ENCODE peak calls at places on chromosomes 7 and 10, in six cellular contexts. One of them, this sample, is unnamed.
A peak's percentile ranks its signal among the peaks of the same experiment; 100 is the strongest.

GRCh38 chr7:127387974-127388373 is 4.5 kb downstream of the ZNF800 start:
- DNase-seq in PC-9: no peak
- DNase-seq in spleen: no peak
- DNase-seq in NCI-H526 treated with DMSO at 0.1 percent for 48 hours: no peak
- DNase-seq in germinal center: no peak
- DNase-seq in activated T-helper 1 cell treated with anti-CD3 and anti-CD28 coated beads, Interleukin-2, amount 50 U/mL, for 16 hours: no peak
- DNase-seq in this sample: no peak

GRCh38 chr7:143811-144453 is 48.4 kb upstream of the FAM20C start:
- DNase-seq in activated T-helper 1 cell treated with anti-CD3 and anti-CD28 coated beads, Interleukin-2, amount 50 U/mL, for 16 hours: no peak
- DNase-seq in germinal center: peak; percentile 23
- DNase-seq in PC-9: no peak
- DNase-seq in spleen: no peak
- DNase-seq in NCI-H526 treated with DMSO at 0.1 percent for 48 hours: no peak
- DNase-seq in this sample: no peak

GRCh38 chr10:132846631-132847415 is 60.9 kb upstream of the NKX6-2 start:
- DNase-seq in spleen: peak; percentile 65
- DNase-seq in PC-9: no peak
- DNase-seq in activated T-helper 1 cell treated with anti-CD3 and anti-CD28 coated beads, Interleukin-2, amount 50 U/mL, for 16 hours: no peak
- DNase-seq in NCI-H526 treated with DMSO at 0.1 percent for 48 hours: no peak
- DNase-seq in germinal center: no peak
- DNase-seq in this sample: no peak

GRCh38 chr10:119119400-119119799 is 15.5 kb downstream of the DENND10 start:
- DNase-seq in NCI-H526 treated with DMSO at 0.1 percent for 48 hours: no peak
- DNase-seq in activated T-helper 1 cell treated with anti-CD3 and anti-CD28 coated beads, Interleukin-2, amount 50 U/mL, for 16 hours: no peak
- DNase-seq in germinal center: no peak
- DNase-seq in spleen: no peak
- DNase-seq in PC-9: no peak
- DNase-seq in this sample: no peak

GRCh38 chr10:14285941-14286555 is 44.7 kb downstream of the FRMD4A start:
- DNase-seq in activated T-helper 1 cell treated with anti-CD3 and anti-CD28 coated beads, Interleukin-2, amount 50 U/mL, for 16 hours: no peak
- DNase-seq in PC-9: no peak
- DNase-seq in spleen: no peak
- DNase-seq in NCI-H526 treated with DMSO at 0.1 percent for 48 hours: no peak
- DNase-seq in germinal center: no peak
- DNase-seq in this sample: no peak

GRCh38 chr10:123252779-123253178 is 98.6 kb downstream of the BUB3 start:
- DNase-seq in spleen: no peak
- DNase-seq in NCI-H526 treated with DMSO at 0.1 percent for 48 hours: no peak
- DNase-seq in activated T-helper 1 cell treated with anti-CD3 and anti-CD28 coated beads, Interleukin-2, amount 50 U/mL, for 16 hours: no peak
- DNase-seq in PC-9: no peak
- DNase-seq in germinal center: no peak
- DNase-seq in this sample: no peak

GRCh38 chr7:111756687-111757178 is 194.4 kb upstream of the IMMP2L start:
- DNase-seq in PC-9: no peak
- DNase-seq in NCI-H526 treated with DMSO at 0.1 percent for 48 hours: no peak
- DNase-seq in germinal center: no peak
- DNase-seq in activated T-helper 1 cell treated with anti-CD3 and anti-CD28 coated beads, Interleukin-2, amount 50 U/mL, for 16 hours: no peak
- DNase-seq in spleen: no peak
- DNase-seq in this sample: no peak

GRCh38 chr10:81570349-81570748 is 304.6 kb upstream of the NRG3 start:
- DNase-seq in spleen: no peak
- DNase-seq in activated T-helper 1 cell treated with anti-CD3 and anti-CD28 coated beads, Interleukin-2, amount 50 U/mL, for 16 hours: no peak
- DNase-seq in NCI-H526 treated with DMSO at 0.1 percent for 48 hours: no peak
- DNase-seq in PC-9: no peak
- DNase-seq in germinal center: no peak
- DNase-seq in this sample: no peak

GRCh38 chr10:123998197-123999141 is 94.9 kb downstream of the CHST15 start:
- DNase-seq in NCI-H526 treated with DMSO at 0.1 percent for 48 hours: no peak
- DNase-seq in spleen: no peak
- DNase-seq in PC-9: no peak
- DNase-seq in germinal center: peak; percentile 1
- DNase-seq in activated T-helper 1 cell treated with anti-CD3 and anti-CD28 coated beads, Interleukin-2, amount 50 U/mL, for 16 hours: no peak
- DNase-seq in this sample: no peak

GRCh38 chr7:41708621-41709358 is 5.9 kb upstream of the INHBA start:
- DNase-seq in activated T-helper 1 cell treated with anti-CD3 and anti-CD28 coated beads, Interleukin-2, amount 50 U/mL, for 16 hours: no peak
- DNase-seq in NCI-H526 treated with DMSO at 0.1 percent for 48 hours: no peak
- DNase-seq in germinal center: no peak
- DNase-seq in PC-9: peak; percentile 56
- DNase-seq in spleen: no peak
- DNase-seq in this sample: no peak

GRCh38 chr10:105239311-105240215 is 598.5 kb downstream of the SORCS3 start:
- DNase-seq in spleen: no peak
- DNase-seq in activated T-helper 1 cell treated with anti-CD3 and anti-CD28 coated beads, Interleukin-2, amount 50 U/mL, for 16 hours: no peak
- DNase-seq in NCI-H526 treated with DMSO at 0.1 percent for 48 hours: no peak
- DNase-seq in PC-9: no peak
- DNase-seq in germinal center: no peak
- DNase-seq in this sample: no peak

GRCh38 chr10:61787170-61787569 is 114.3 kb upstream of the ARID5B start:
- DNase-seq in spleen: no peak
- DNase-seq in NCI-H526 treated with DMSO at 0.1 percent for 48 hours: no peak
- DNase-seq in germinal center: no peak
- DNase-seq in activated T-helper 1 cell treated with anti-CD3 and anti-CD28 coated beads, Interleukin-2, amount 50 U/mL, for 16 hours: no peak
- DNase-seq in PC-9: no peak
- DNase-seq in this sample: no peak

GRCh38 chr7:50209461-50210161 is 94.9 kb upstream of the IKZF1 start:
- DNase-seq in NCI-H526 treated with DMSO at 0.1 percent for 48 hours: no peak
- DNase-seq in spleen: no peak
- DNase-seq in PC-9: no peak
- DNase-seq in activated T-helper 1 cell treated with anti-CD3 and anti-CD28 coated beads, Interleukin-2, amount 50 U/mL, for 16 hours: no peak
- DNase-seq in germinal center: no peak
- DNase-seq in this sample: no peak

GRCh38 chr7:130490888-130491771 is 755 bp upstream of the MEST start:
- DNase-seq in activated T-helper 1 cell treated with anti-CD3 and anti-CD28 coated beads, Interleukin-2, amount 50 U/mL, for 16 hours: no peak
- DNase-seq in NCI-H526 treated with DMSO at 0.1 percent for 48 hours: no peak
- DNase-seq in PC-9: no peak
- DNase-seq in germinal center: peak; percentile 52
- DNase-seq in spleen: peak; percentile 76
- DNase-seq in this sample: no peak

GRCh38 chr10:16646474-16647059 is 124.9 kb upstream of the C1QL3 start:
- DNase-seq in activated T-helper 1 cell treated with anti-CD3 and anti-CD28 coated beads, Interleukin-2, amount 50 U/mL, for 16 hours: no peak
- DNase-seq in NCI-H526 treated with DMSO at 0.1 percent for 48 hours: peak; percentile 26
- DNase-seq in PC-9: no peak
- DNase-seq in germinal center: no peak
- DNase-seq in spleen: no peak
- DNase-seq in this sample: peak; percentile 12

GRCh38 chr10:11616021-11616420 is 4.6 kb upstream of the USP6NL start:
- DNase-seq in germinal center: no peak
- DNase-seq in spleen: no peak
- DNase-seq in PC-9: no peak
- DNase-seq in activated T-helper 1 cell treated with anti-CD3 and anti-CD28 coated beads, Interleukin-2, amount 50 U/mL, for 16 hours: no peak
- DNase-seq in NCI-H526 treated with DMSO at 0.1 percent for 48 hours: no peak
- DNase-seq in this sample: no peak

GRCh38 chr10:103564116-103564501 is 70.6 kb downstream of the NEURL1 start:
- DNase-seq in germinal center: no peak
- DNase-seq in PC-9: no peak
- DNase-seq in NCI-H526 treated with DMSO at 0.1 percent for 48 hours: no peak
- DNase-seq in activated T-helper 1 cell treated with anti-CD3 and anti-CD28 coated beads, Interleukin-2, amount 50 U/mL, for 16 hours: no peak
- DNase-seq in spleen: no peak
- DNase-seq in this sample: no peak

GRCh38 chr7:16660702-16661464 is 14.9 kb downstream of the BZW2 start:
- DNase-seq in germinal center: no peak
- DNase-seq in activated T-helper 1 cell treated with anti-CD3 and anti-CD28 coated beads, Interleukin-2, amount 50 U/mL, for 16 hours: no peak
- DNase-seq in NCI-H526 treated with DMSO at 0.1 percent for 48 hours: no peak
- DNase-seq in spleen: no peak
- DNase-seq in PC-9: peak; percentile 92
- DNase-seq in this sample: no peak

GRCh38 chr10:129483427-129484010 is 16.5 kb downstream of the MGMT start:
- DNase-seq in NCI-H526 treated with DMSO at 0.1 percent for 48 hours: no peak
- DNase-seq in spleen: no peak
- DNase-seq in activated T-helper 1 cell treated with anti-CD3 and anti-CD28 coated beads, Interleukin-2, amount 50 U/mL, for 16 hours: no peak
- DNase-seq in germinal center: no peak
- DNase-seq in PC-9: no peak
- DNase-seq in this sample: no peak

GRCh38 chr10:13642293-13642692 is 55.5 kb downstream of the PRPF18 start:
- DNase-seq in germinal center: no peak
- DNase-seq in spleen: no peak
- DNase-seq in activated T-helper 1 cell treated with anti-CD3 and anti-CD28 coated beads, Interleukin-2, amount 50 U/mL, for 16 hours: no peak
- DNase-seq in NCI-H526 treated with DMSO at 0.1 percent for 48 hours: no peak
- DNase-seq in PC-9: no peak
- DNase-seq in this sample: no peak

GRCh38 chr7:131370523-131370968 is 42.9 kb downstream of the MKLN1 start:
- DNase-seq in NCI-H526 treated with DMSO at 0.1 percent for 48 hours: no peak
- DNase-seq in activated T-helper 1 cell treated with anti-CD3 and anti-CD28 coated beads, Interleukin-2, amount 50 U/mL, for 16 hours: no peak
- DNase-seq in germinal center: no peak
- DNase-seq in PC-9: peak; percentile 68
- DNase-seq in spleen: no peak
- DNase-seq in this sample: no peak

GRCh38 chr7:30916767-30917166 is 5.1 kb downstream of the AQP1 start:
- DNase-seq in spleen: no peak
- DNase-seq in PC-9: no peak
- DNase-seq in activated T-helper 1 cell treated with anti-CD3 and anti-CD28 coated beads, Interleukin-2, amount 50 U/mL, for 16 hours: no peak
- DNase-seq in germinal center: no peak
- DNase-seq in NCI-H526 treated with DMSO at 0.1 percent for 48 hours: no peak
- DNase-seq in this sample: no peak

GRCh38 chr10:110175406-110175805 is 32.0 kb upstream of the MXI1 start:
- DNase-seq in PC-9: no peak
- DNase-seq in germinal center: no peak
- DNase-seq in NCI-H526 treated with DMSO at 0.1 percent for 48 hours: no peak
- DNase-seq in spleen: no peak
- DNase-seq in activated T-helper 1 cell treated with anti-CD3 and anti-CD28 coated beads, Interleukin-2, amount 50 U/mL, for 16 hours: no peak
- DNase-seq in this sample: peak; percentile 45

GRCh38 chr10:60910543-60910942 is 33.4 kb downstream of the RHOBTB1 start:
- DNase-seq in germinal center: no peak
- DNase-seq in spleen: no peak
- DNase-seq in NCI-H526 treated with DMSO at 0.1 percent for 48 hours: no peak
- DNase-seq in PC-9: no peak
- DNase-seq in activated T-helper 1 cell treated with anti-CD3 and anti-CD28 coated beads, Interleukin-2, amount 50 U/mL, for 16 hours: no peak
- DNase-seq in this sample: no peak

GRCh38 chr10:114479307-114479706 is 75.0 kb upstream of the AFAP1L2 start:
- DNase-seq in spleen: no peak
- DNase-seq in activated T-helper 1 cell treated with anti-CD3 and anti-CD28 coated beads, Interleukin-2, amount 50 U/mL, for 16 hours: no peak
- DNase-seq in NCI-H526 treated with DMSO at 0.1 percent for 48 hours: no peak
- DNase-seq in PC-9: no peak
- DNase-seq in germinal center: no peak
- DNase-seq in this sample: no peak

GRCh38 chr7:55574062-55574717 is 1.9 kb upstream of the VOPP1 start:
- DNase-seq in NCI-H526 treated with DMSO at 0.1 percent for 48 hours: no peak
- DNase-seq in activated T-helper 1 cell treated with anti-CD3 and anti-CD28 coated beads, Interleukin-2, amount 50 U/mL, for 16 hours: no peak
- DNase-seq in PC-9: no peak
- DNase-seq in germinal center: no peak
- DNase-seq in spleen: no peak
- DNase-seq in this sample: peak; percentile 31

GRCh38 chr7:73894851-73895441 is 34.0 kb downstream of the TMEM270 start:
- DNase-seq in PC-9: peak; percentile 79
- DNase-seq in germinal center: no peak
- DNase-seq in activated T-helper 1 cell treated with anti-CD3 and anti-CD28 coated beads, Interleukin-2, amount 50 U/mL, for 16 hours: no peak
- DNase-seq in spleen: no peak
- DNase-seq in NCI-H526 treated with DMSO at 0.1 percent for 48 hours: no peak
- DNase-seq in this sample: no peak

GRCh38 chr7:149458235-149458634 is 2.6 kb downstream of the ZNF777 start:
- DNase-seq in activated T-helper 1 cell treated with anti-CD3 and anti-CD28 coated beads, Interleukin-2, amount 50 U/mL, for 16 hours: no peak
- DNase-seq in PC-9: no peak
- DNase-seq in germinal center: no peak
- DNase-seq in spleen: no peak
- DNase-seq in NCI-H526 treated with DMSO at 0.1 percent for 48 hours: no peak
- DNase-seq in this sample: no peak

GRCh38 chr7:21044384-21044783 is 257.7 kb upstream of the SP8 start:
- DNase-seq in spleen: no peak
- DNase-seq in activated T-helper 1 cell treated with anti-CD3 and anti-CD28 coated beads, Interleukin-2, amount 50 U/mL, for 16 hours: no peak
- DNase-seq in NCI-H526 treated with DMSO at 0.1 percent for 48 hours: no peak
- DNase-seq in PC-9: peak; percentile 85
- DNase-seq in germinal center: no peak
- DNase-seq in this sample: no peak

GRCh38 chr10:117635851-117636250 is 93.3 kb downstream of the EMX2 start:
- DNase-seq in germinal center: no peak
- DNase-seq in PC-9: no peak
- DNase-seq in spleen: no peak
- DNase-seq in NCI-H526 treated with DMSO at 0.1 percent for 48 hours: no peak
- DNase-seq in activated T-helper 1 cell treated with anti-CD3 and anti-CD28 coated beads, Interleukin-2, amount 50 U/mL, for 16 hours: no peak
- DNase-seq in this sample: no peak

GRCh38 chr10:61159253-61159652 is 215.3 kb upstream of the RHOBTB1 start:
- DNase-seq in germinal center: no peak
- DNase-seq in NCI-H526 treated with DMSO at 0.1 percent for 48 hours: no peak
- DNase-seq in spleen: no peak
- DNase-seq in activated T-helper 1 cell treated with anti-CD3 and anti-CD28 coated beads, Interleukin-2, amount 50 U/mL, for 16 hours: no peak
- DNase-seq in PC-9: no peak
- DNase-seq in this sample: no peak

GRCh38 chr7:2758673-2759603 is 70.9 kb downstream of the AMZ1 start:
- DNase-seq in germinal center: no peak
- DNase-seq in PC-9: no peak
- DNase-seq in NCI-H526 treated with DMSO at 0.1 percent for 48 hours: no peak
- DNase-seq in activated T-helper 1 cell treated with anti-CD3 and anti-CD28 coated beads, Interleukin-2, amount 50 U/mL, for 16 hours: no peak
- DNase-seq in spleen: no peak
- DNase-seq in this sample: no peak

GRCh38 chr10:106908225-106908624 is 256.3 kb downstream of the SORCS1 start:
- DNase-seq in PC-9: no peak
- DNase-seq in spleen: no peak
- DNase-seq in germinal center: no peak
- DNase-seq in activated T-helper 1 cell treated with anti-CD3 and anti-CD28 coated beads, Interleukin-2, amount 50 U/mL, for 16 hours: no peak
- DNase-seq in NCI-H526 treated with DMSO at 0.1 percent for 48 hours: no peak
- DNase-seq in this sample: no peak

GRCh38 chr10:8617792-8618191 is 563.3 kb downstream of the GATA3 start:
- DNase-seq in germinal center: no peak
- DNase-seq in PC-9: no peak
- DNase-seq in spleen: no peak
- DNase-seq in NCI-H526 treated with DMSO at 0.1 percent for 48 hours: no peak
- DNase-seq in activated T-helper 1 cell treated with anti-CD3 and anti-CD28 coated beads, Interleukin-2, amount 50 U/mL, for 16 hours: no peak
- DNase-seq in this sample: no peak

GRCh38 chr10:52379287-52379686 is 65.2 kb downstream of the DKK1 start:
- DNase-seq in NCI-H526 treated with DMSO at 0.1 percent for 48 hours: no peak
- DNase-seq in spleen: no peak
- DNase-seq in germinal center: no peak
- DNase-seq in activated T-helper 1 cell treated with anti-CD3 and anti-CD28 coated beads, Interleukin-2, amount 50 U/mL, for 16 hours: no peak
- DNase-seq in PC-9: no peak
- DNase-seq in this sample: no peak

GRCh38 chr10:31320179-31320597 is 1.2 kb downstream of the ZEB1 start:
- DNase-seq in PC-9: no peak
- DNase-seq in activated T-helper 1 cell treated with anti-CD3 and anti-CD28 coated beads, Interleukin-2, amount 50 U/mL, for 16 hours: peak; percentile 34
- DNase-seq in NCI-H526 treated with DMSO at 0.1 percent for 48 hours: no peak
- DNase-seq in spleen: no peak
- DNase-seq in germinal center: peak; percentile 42
- DNase-seq in this sample: no peak